ENCODE peak calls at places on chromosome 22, in ten cellular contexts. N is H9; S is AG08395; K is cerebellum; R is fibroblast of the aortic adventitia; A is stimulated activated CD4-positive, alpha-beta T cell treated with anti-CD3 and anti-CD28 coated beads, Interleukin-1b, Interleukin-23, amount 100 ng/mL, for 24 hours; V is SJSA1; B is activated CD8-positive, alpha-beta memory T cell treated with anti-CD3 and anti-CD28 coated beads for 48 hours; D is substantia nigra; Y is sigmoid colon. G is an unnamed sample.

GRCh38 chr22:44331881-44332714 is 19.3 kb upstream of the SHISAL1 start:
- DNase-seq in N (no peak), S (peak; percentile 47), K (no peak), R (peak; percentile 47), A (no peak), V (peak; percentile 42), B (no peak), D (no peak), Y (peak; percentile 72), G (no peak)

GRCh38 chr22:47515384-47516125 is 753.1 kb downstream of the TBC1D22A start:
- DNase-seq in N (no peak), S (no peak), K (peak; percentile 74), R (no peak), A (no peak), V (no peak), B (no peak), D (no peak), Y (no peak), G (peak; percentile 16)

GRCh38 chr22:19178659-19179471 is at the start of gene SLC25A1:
- DNase-seq in N (peak; percentile 91), S (peak; percentile 97), K (peak; percentile 97), R (peak; percentile 73), A (peak; percentile 67), V (peak; percentile 77), B (peak; percentile 88), D (peak; percentile 79), Y (peak; percentile 96), G (no peak)

GRCh38 chr22:45453764-45454163 is 40.3 kb downstream of the RIBC2 start:
- DNase-seq in N (no peak), S (no peak), K (no peak), R (no peak), A (no peak), V (no peak), B (no peak), D (no peak), Y (no peak), G (no peak)

GRCh38 chr22:50139843-50140415 is 30.6 kb upstream of the PANX2 start:
- DNase-seq in N (no peak), S (no peak), K (no peak), R (no peak), A (no peak), V (no peak), B (no peak), D (no peak), Y (no peak), G (no peak)

GRCh38 chr22:35400335-35400680 is 368 bp downstream of the MCM5 start:
- DNase-seq in N (no peak), S (no peak), K (no peak), R (no peak), A (no peak), V (no peak), B (no peak), D (no peak), Y (no peak), G (no peak)

GRCh38 chr22:29870574-29870973 is 12.4 kb upstream of the MTMR3 start:
- DNase-seq in N (no peak), S (peak; percentile 36), K (no peak), R (no peak), A (no peak), V (no peak), B (no peak), D (no peak), Y (no peak), G (no peak)

GRCh38 chr22:25161017-25161915 is 38.4 kb upstream of the CRYBB3 start:
- DNase-seq in N (no peak), S (no peak), K (no peak), R (no peak), A (no peak), V (no peak), B (no peak), D (no peak), Y (peak; percentile 52), G (no peak)

GRCh38 chr22:23754980-23755636 is 883 bp upstream of the VPREB3 start:
- DNase-seq in N (no peak), S (no peak), K (no peak), R (peak; percentile 86), A (no peak), V (peak; percentile 23), B (no peak), D (no peak), Y (no peak), G (no peak)

GRCh38 chr22:46280999-46281623 is 13.3 kb downstream of the TTC38 start:
- DNase-seq in N (peak; percentile 45), S (no peak), K (no peak), R (no peak), A (no peak), V (no peak), B (no peak), D (peak; percentile 24), Y (peak; percentile 53), G (no peak)

GRCh38 chr22:27186643-27187042 is 529.3 kb downstream of the MIAT start:
- DNase-seq in N (no peak), S (no peak), K (no peak), R (no peak), A (no peak), V (no peak), B (no peak), D (no peak), Y (no peak), G (no peak)

GRCh38 chr22:36663581-36663980 is 40.0 kb downstream of the CACNG2 start:
- DNase-seq in N (no peak), S (no peak), K (peak; percentile 74), R (no peak), A (no peak), V (no peak), B (no peak), D (no peak), Y (no peak), G (no peak)

GRCh38 chr22:41687901-41688364 is 734 bp downstream of the SNU13 start:
- DNase-seq in N (no peak), S (no peak), K (no peak), R (peak; percentile 36), A (no peak), V (peak; percentile 37), B (no peak), D (no peak), Y (no peak), G (no peak)